ENCODE peak calls at places on chromosomes 5 and 9, in five cellular contexts. H is IMR-90, K is uterus, R is body of pancreas, T is kidney epithelial cell. M is an unnamed sample.

GRCh38 chr5:174309131-174309845 is 263.8 kb downstream of the NSG2 start:
- DNase-seq in R (no peak), T (no peak), K (no peak), H (no peak), M (no peak)

GRCh38 chr5:143390941-143391340 is 12.5 kb downstream of the NR3C1 start:
- DNase-seq in K (no peak), H (no peak), R (no peak), T (no peak), M (no peak)

GRCh38 chr5:31442253-31442820 is 89.6 kb downstream of the DROSHA start:
- DNase-seq in K (no peak), T (no peak), R (no peak), H (peak), M (no peak)

GRCh38 chr5:125140855-125141254 is 394.4 kb upstream of the ZNF608 start:
- DNase-seq in H (peak), T (no peak), R (no peak), K (no peak), M (peak)

GRCh38 chr5:144487761-144488160 is 317.1 kb downstream of the KCTD16 start:
- DNase-seq in T (no peak), H (no peak), R (no peak), K (no peak), M (no peak)

GRCh38 chr5:126122942-126123341 is 300.3 kb upstream of the GRAMD2B start:
- DNase-seq in T (no peak), H (no peak), K (no peak), R (no peak), M (no peak)

GRCh38 chr5:592158-592557 is 20.0 kb upstream of the CEP72 start:
- DNase-seq in K (no peak), R (no peak), H (no peak), T (no peak), M (peak)

GRCh38 chr9:4984171-4984570 is 901 bp upstream of the JAK2 start:
- DNase-seq in R (no peak), H (no peak), K (no peak), T (no peak), M (no peak)

GRCh38 chr5:84204772-84205171 is 179.9 kb downstream of the EDIL3 start:
- DNase-seq in H (no peak), K (no peak), R (no peak), T (no peak), M (no peak)

GRCh38 chr9:133417541-133418461 is at the start of gene REXO4:
- DNase-seq in T (peak), R (peak), K (peak), H (peak), M (peak)

DNA sequence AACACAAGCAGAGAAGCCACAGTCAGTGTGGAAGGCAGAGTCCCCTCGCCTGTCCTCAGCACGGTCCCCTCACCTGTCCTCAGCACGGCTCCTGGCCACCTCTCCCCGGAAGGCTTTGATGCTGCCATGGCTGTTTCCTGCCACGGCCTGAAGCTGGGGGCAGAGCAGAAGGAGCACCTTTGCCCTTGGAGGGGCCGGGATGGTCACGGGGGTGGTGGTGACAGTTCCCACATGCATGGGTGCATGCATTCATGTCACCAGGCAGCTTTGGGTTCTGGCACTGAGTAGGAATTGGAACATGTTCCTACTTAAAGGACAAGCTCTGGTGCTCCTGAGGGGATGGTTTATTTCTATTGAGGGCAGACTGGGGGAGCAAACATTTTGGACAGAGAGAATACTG is 57.8 kb upstream of the PHYKPL start:
- DNase-seq in T (no peak), R (no peak), K (no peak), H (no peak), M (no peak)
- TF ChIP-seq CTCF in T (no peak), R (no peak), K (no peak), H (no peak), M (no peak)

GRCh38 chr5:122154910-122155309 is 25.6 kb downstream of the ZNF474 start:
- DNase-seq in K (no peak), H (peak), T (no peak), R (no peak), M (peak)
- TF ChIP-seq CTCF in K (no peak), H (peak), T (no peak), R (no peak), M (peak)

GRCh38 chr5:139402561-139403158 is 1.2 kb downstream of the SPATA24 start:
- DNase-seq in R (no peak), K (no peak), T (no peak), H (no peak), M (no peak)
- TF ChIP-seq CTCF in R (no peak), K (no peak), T (peak), H (peak), M (peak)

GRCh38 chr9:136247947-136248637 is 2.5 kb upstream of the QSOX2 start:
- DNase-seq in K (no peak), H (no peak), T (no peak), R (no peak), M (no peak)
- TF ChIP-seq CTCF in K (no peak), H (no peak), T (no peak), R (no peak), M (no peak)

GRCh38 chr5:82100303-82101077 is 128.7 kb downstream of the ATG10 start:
- DNase-seq in K (no peak), H (peak), T (peak), R (no peak), M (no peak)
- TF ChIP-seq CTCF in K (no peak), H (no peak), T (peak), R (no peak), M (no peak)

GRCh38 chr9:73565026-73565425 is 413.4 kb downstream of the ANXA1 start:
- DNase-seq in H (no peak), T (no peak), R (no peak), K (no peak), M (peak)

GRCh38 chr9:73566627-73567026 is 415.0 kb downstream of the ANXA1 start:
- DNase-seq in H (no peak), K (no peak), R (no peak), T (no peak), M (no peak)

DNA sequence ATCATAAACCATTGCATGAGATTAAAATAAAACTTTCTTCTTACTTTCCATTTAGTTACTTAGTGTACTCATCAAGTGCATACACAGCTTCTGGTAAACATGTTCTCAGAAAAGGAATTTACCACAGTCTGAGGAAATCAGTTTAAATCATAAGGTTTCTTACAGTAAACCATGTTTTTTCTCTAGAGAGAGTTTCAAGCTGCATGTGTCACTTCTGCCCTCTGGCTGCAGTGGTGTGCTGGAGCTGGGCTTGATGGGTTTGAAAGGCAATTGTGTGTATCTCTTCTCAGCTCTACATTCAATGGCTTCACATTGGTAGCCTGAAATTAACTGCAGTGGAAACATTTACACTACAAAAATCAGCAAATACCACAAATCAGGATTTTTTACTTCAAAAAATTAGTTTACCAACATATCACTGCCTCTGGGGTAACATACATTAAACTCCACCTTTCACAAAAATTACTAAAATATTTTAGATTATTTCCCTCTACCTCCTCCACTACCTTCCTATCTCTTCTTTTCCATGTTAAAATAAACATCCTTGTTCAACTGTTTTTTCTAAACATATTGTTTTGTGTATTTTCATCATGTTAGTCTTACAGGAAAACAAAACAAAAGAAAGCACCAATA is 414.3 kb downstream of the ANXA1 start:
- DNase-seq in R (no peak), H (no peak), T (peak), K (no peak), M (peak)
- TF ChIP-seq CTCF in R (no peak), H (peak), T (peak), K (no peak), M (peak)

DNA sequence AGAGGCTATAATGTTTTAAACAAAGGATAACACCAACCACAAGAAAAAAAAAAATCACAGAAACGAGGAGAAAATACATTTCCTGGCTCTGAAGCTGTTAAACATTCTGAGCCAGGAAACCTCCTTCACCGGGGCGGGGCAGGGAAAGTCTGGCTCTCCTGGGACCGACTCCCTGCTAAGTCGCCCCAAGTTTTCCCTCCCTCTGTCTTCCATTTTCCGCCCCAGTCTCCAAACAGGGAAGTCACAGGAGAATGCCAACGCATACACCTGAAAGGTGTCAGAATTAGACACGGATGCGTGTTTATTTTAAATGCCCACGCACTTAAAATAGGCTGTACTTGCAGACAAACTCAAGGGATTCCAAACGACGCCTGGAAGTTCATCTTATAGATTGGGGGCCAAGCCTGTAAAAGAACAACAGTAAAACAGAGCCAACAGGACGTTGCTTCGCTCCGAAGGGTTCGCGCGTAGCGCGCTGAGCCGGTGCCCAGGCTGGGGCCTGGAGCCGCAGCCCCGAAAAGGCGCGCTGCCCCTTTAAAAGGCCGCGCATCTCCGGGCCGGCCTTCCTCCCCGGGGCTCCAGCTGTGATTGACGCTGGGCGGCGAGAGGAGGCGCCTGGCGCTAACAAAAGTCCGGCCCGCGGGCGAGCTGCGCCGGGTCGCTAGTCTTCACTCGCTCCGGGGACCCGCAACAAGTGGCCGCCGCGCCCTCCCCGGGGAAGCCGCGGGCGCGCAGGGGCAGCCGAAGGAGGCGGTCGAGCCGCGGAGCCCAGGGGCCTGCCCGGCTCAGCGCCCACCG is at the start of gene FBXL7:
- DNase-seq in T (peak), H (peak), R (peak), K (peak), M (no peak)
- TF ChIP-seq CTCF in T (peak), H (peak), R (no peak), K (peak), M (peak)